ENCODE peak calls at places on chromosomes 2 and 18, in six cellular contexts. One of them, this sample, is unnamed.
A peak's percentile ranks its signal among the peaks of the same experiment; 100 is the strongest.

GRCh38 chr18:35841283-35841682 is 131.2 kb upstream of the RMP24 start:
- DNase-seq in sigmoid colon: no peak
- DNase-seq in IMR-90: no peak
- DNase-seq in BJ: no peak
- DNase-seq in AG04449: no peak
- DNase-seq in PC-9: no peak
- DNase-seq in this sample: no peak

GRCh38 chr2:195029804-195030654 is 627.0 kb upstream of the SLC39A10 start:
- DNase-seq in AG04449: no peak
- DNase-seq in IMR-90: no peak
- DNase-seq in PC-9: no peak
- DNase-seq in BJ: no peak
- DNase-seq in sigmoid colon: no peak
- DNase-seq in this sample: no peak

GRCh38 chr2:30359644-30360167 is 87.3 kb upstream of the LCLAT1 start:
- DNase-seq in sigmoid colon: peak; percentile 90
- DNase-seq in PC-9: no peak
- DNase-seq in BJ: no peak
- DNase-seq in IMR-90: peak; percentile 65
- DNase-seq in AG04449: no peak
- DNase-seq in this sample: no peak

GRCh38 chr2:48532174-48532573 is 2.2 kb downstream of the STON1 start:
- DNase-seq in IMR-90: no peak
- DNase-seq in sigmoid colon: no peak
- DNase-seq in AG04449: no peak
- DNase-seq in PC-9: no peak
- DNase-seq in BJ: no peak
- DNase-seq in this sample: no peak

GRCh38 chr2:16487686-16488085 is 177.9 kb downstream of the CYRIA start:
- DNase-seq in sigmoid colon: no peak
- DNase-seq in IMR-90: peak; percentile 13
- DNase-seq in BJ: no peak
- DNase-seq in PC-9: no peak
- DNase-seq in AG04449: no peak
- DNase-seq in this sample: peak; percentile 36

GRCh38 chr18:29191263-29191662 is 1014.3 kb upstream of the CDH2 start:
- DNase-seq in sigmoid colon: no peak
- DNase-seq in PC-9: no peak
- DNase-seq in IMR-90: peak; percentile 45
- DNase-seq in AG04449: no peak
- DNase-seq in BJ: no peak
- DNase-seq in this sample: peak; percentile 9

GRCh38 chr18:8742382-8743361 is 37.3 kb downstream of the MTCL1 start:
- DNase-seq in sigmoid colon: no peak
- DNase-seq in AG04449: no peak
- DNase-seq in IMR-90: no peak
- DNase-seq in BJ: no peak
- DNase-seq in PC-9: no peak
- DNase-seq in this sample: no peak

GRCh38 chr18:7568426-7568825 is 1.3 kb downstream of the PTPRM start:
- DNase-seq in sigmoid colon: peak; percentile 71
- DNase-seq in IMR-90: peak; percentile 20
- DNase-seq in PC-9: no peak
- DNase-seq in AG04449: no peak
- DNase-seq in BJ: no peak
- DNase-seq in this sample: peak; percentile 50

GRCh38 chr2:75518638-75519465 is 41.9 kb downstream of the EVA1A start:
- DNase-seq in PC-9: no peak
- DNase-seq in IMR-90: peak; percentile 35
- DNase-seq in sigmoid colon: no peak
- DNase-seq in BJ: no peak
- DNase-seq in AG04449: no peak
- DNase-seq in this sample: no peak

GRCh38 chr2:114714316-114714715 is 271.9 kb downstream of the DPP10 start:
- DNase-seq in BJ: no peak
- DNase-seq in PC-9: no peak
- DNase-seq in sigmoid colon: no peak
- DNase-seq in AG04449: no peak
- DNase-seq in IMR-90: no peak
- DNase-seq in this sample: no peak

GRCh38 chr2:70036290-70036689 is 51.0 kb upstream of the PCBP1 start:
- DNase-seq in AG04449: no peak
- DNase-seq in PC-9: no peak
- DNase-seq in sigmoid colon: no peak
- DNase-seq in BJ: no peak
- DNase-seq in IMR-90: no peak
- DNase-seq in this sample: no peak

GRCh38 chr2:72924353-72925240 is 7.3 kb downstream of the EMX1 start:
- DNase-seq in IMR-90: no peak
- DNase-seq in AG04449: no peak
- DNase-seq in PC-9: no peak
- DNase-seq in BJ: no peak
- DNase-seq in sigmoid colon: peak; percentile 53
- DNase-seq in this sample: no peak

GRCh38 chr2:3490191-3491158 is 28.9 kb downstream of the ADI1 start:
- DNase-seq in PC-9: no peak
- DNase-seq in IMR-90: no peak
- DNase-seq in sigmoid colon: peak; percentile 44
- DNase-seq in BJ: no peak
- DNase-seq in AG04449: no peak
- DNase-seq in this sample: no peak

GRCh38 chr2:85776672-85777071 is 22.9 kb downstream of the ATOH8 start:
- DNase-seq in sigmoid colon: no peak
- DNase-seq in IMR-90: no peak
- DNase-seq in PC-9: no peak
- DNase-seq in AG04449: no peak
- DNase-seq in BJ: no peak
- DNase-seq in this sample: no peak

DNA sequence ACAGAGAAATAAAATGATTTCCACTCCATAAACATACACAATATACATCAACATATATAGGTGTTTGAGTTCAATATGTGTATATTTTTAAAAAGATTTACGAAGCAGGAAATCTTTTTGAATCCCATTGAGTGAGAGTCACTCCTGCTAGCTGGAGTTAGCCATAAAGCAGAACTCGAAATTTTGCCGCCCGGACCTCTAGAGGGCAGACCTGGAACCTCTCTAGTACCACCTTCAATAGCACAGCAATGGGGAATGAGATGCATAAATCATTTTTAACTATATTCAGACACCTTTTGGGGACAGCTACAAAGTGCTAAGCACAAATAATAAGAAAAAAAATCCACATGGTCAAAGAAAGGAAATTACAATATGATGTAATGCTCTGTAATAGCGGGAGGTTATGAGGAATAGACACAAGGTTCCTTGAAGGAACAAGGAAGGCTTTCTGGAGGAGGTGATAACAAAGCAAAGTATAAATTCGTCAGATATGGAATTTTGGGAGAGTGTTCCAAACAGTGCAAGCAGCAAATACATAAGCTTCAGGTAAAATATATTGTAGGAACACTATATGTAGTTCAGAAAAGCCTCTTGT is 533.4 kb downstream of the ERBB4 start:
- DNase-seq in BJ: no peak
- DNase-seq in PC-9: no peak
- DNase-seq in sigmoid colon: no peak
- DNase-seq in IMR-90: peak; percentile 33
- DNase-seq in AG04449: no peak
- DNase-seq in this sample: peak; percentile 57
- TF ChIP-seq CTCF in BJ: peak; percentile 75
- TF ChIP-seq CTCF in PC-9: peak; percentile 46
- TF ChIP-seq CTCF in sigmoid colon: no peak
- TF ChIP-seq CTCF in IMR-90: peak; percentile 50
- TF ChIP-seq CTCF in AG04449: no peak
- TF ChIP-seq CTCF in this sample: peak; percentile 58

GRCh38 chr2:10369269-10370255 is 66.9 kb downstream of the HPCAL1 start:
- DNase-seq in AG04449: no peak
- DNase-seq in BJ: no peak
- DNase-seq in sigmoid colon: no peak
- DNase-seq in IMR-90: no peak
- DNase-seq in PC-9: no peak
- DNase-seq in this sample: no peak
- TF ChIP-seq CTCF in AG04449: no peak
- TF ChIP-seq CTCF in BJ: no peak
- TF ChIP-seq CTCF in sigmoid colon: no peak
- TF ChIP-seq CTCF in IMR-90: no peak
- TF ChIP-seq CTCF in PC-9: no peak
- TF ChIP-seq CTCF in this sample: no peak

GRCh38 chr18:40179647-40180175 is 1775.3 kb upstream of the PIK3C3 start:
- DNase-seq in sigmoid colon: no peak
- DNase-seq in IMR-90: peak; percentile 0
- DNase-seq in AG04449: no peak
- DNase-seq in BJ: no peak
- DNase-seq in PC-9: no peak
- DNase-seq in this sample: no peak
- TF ChIP-seq CTCF in sigmoid colon: no peak
- TF ChIP-seq CTCF in IMR-90: no peak
- TF ChIP-seq CTCF in AG04449: no peak
- TF ChIP-seq CTCF in BJ: no peak
- TF ChIP-seq CTCF in PC-9: no peak
- TF ChIP-seq CTCF in this sample: no peak

GRCh38 chr2:177712462-177712861 is 319.9 kb downstream of the AGPS start:
- DNase-seq in PC-9: no peak
- DNase-seq in sigmoid colon: no peak
- DNase-seq in AG04449: no peak
- DNase-seq in BJ: no peak
- DNase-seq in IMR-90: no peak
- DNase-seq in this sample: no peak
- TF ChIP-seq CTCF in PC-9: no peak
- TF ChIP-seq CTCF in sigmoid colon: no peak
- TF ChIP-seq CTCF in AG04449: no peak
- TF ChIP-seq CTCF in BJ: no peak
- TF ChIP-seq CTCF in IMR-90: no peak
- TF ChIP-seq CTCF in this sample: no peak

GRCh38 chr2:121748202-121748601 is 7.2 kb upstream of the TSN start:
- DNase-seq in PC-9: peak; percentile 41
- DNase-seq in IMR-90: peak; percentile 51
- DNase-seq in sigmoid colon: no peak
- DNase-seq in AG04449: no peak
- DNase-seq in BJ: no peak
- DNase-seq in this sample: no peak
- TF ChIP-seq CTCF in PC-9: peak; percentile 66
- TF ChIP-seq CTCF in IMR-90: peak; percentile 61
- TF ChIP-seq CTCF in sigmoid colon: no peak
- TF ChIP-seq CTCF in AG04449: peak; percentile 3
- TF ChIP-seq CTCF in BJ: peak; percentile 60
- TF ChIP-seq CTCF in this sample: no peak

GRCh38 chr18:77702686-77703085 is 453.0 kb downstream of the GALR1 start:
- DNase-seq in IMR-90: peak; percentile 2
- DNase-seq in PC-9: peak; percentile 3
- DNase-seq in AG04449: no peak
- DNase-seq in sigmoid colon: no peak
- DNase-seq in BJ: no peak
- DNase-seq in this sample: no peak
- TF ChIP-seq CTCF in IMR-90: no peak
- TF ChIP-seq CTCF in PC-9: peak; percentile 41
- TF ChIP-seq CTCF in AG04449: no peak
- TF ChIP-seq CTCF in sigmoid colon: no peak
- TF ChIP-seq CTCF in BJ: no peak
- TF ChIP-seq CTCF in this sample: no peak

DNA sequence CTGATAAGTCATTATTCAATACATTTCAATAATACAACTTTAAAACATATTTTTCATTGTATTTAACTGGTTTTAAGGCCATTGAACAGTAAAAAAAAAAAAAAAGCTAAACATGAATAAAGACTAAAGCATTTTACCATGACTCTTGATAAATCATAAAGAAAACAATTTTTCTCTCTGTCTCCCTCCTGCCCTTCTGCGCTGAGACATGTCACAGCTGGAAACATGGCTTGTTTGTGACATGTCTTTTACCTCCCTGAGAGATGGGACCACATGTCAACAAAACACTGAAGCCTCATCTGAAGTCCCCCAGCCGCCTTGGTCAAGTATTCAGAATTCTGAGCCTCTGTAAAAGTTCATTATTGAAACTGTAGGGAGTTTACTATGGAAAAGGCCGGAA is 221.1 kb downstream of the ZNF407 start:
- DNase-seq in AG04449: no peak
- DNase-seq in sigmoid colon: no peak
- DNase-seq in BJ: no peak
- DNase-seq in IMR-90: peak; percentile 12
- DNase-seq in PC-9: no peak
- DNase-seq in this sample: no peak
- TF ChIP-seq CTCF in AG04449: no peak
- TF ChIP-seq CTCF in sigmoid colon: no peak
- TF ChIP-seq CTCF in BJ: no peak
- TF ChIP-seq CTCF in IMR-90: no peak
- TF ChIP-seq CTCF in PC-9: no peak
- TF ChIP-seq CTCF in this sample: no peak